ENCODE peak calls at places on chromosomes 5 and 9, in five cellular contexts. X is MM.1S, K is Calu3, S is B cell, U is GM23338. Z is an unnamed sample.

GRCh38 chr5:58459276-58459859 is 518 bp downstream of the PLK2 start:
- DNase-seq in S (no peak), U (peak), X (peak), K (no peak), Z (no peak)

GRCh38 chr9:88418715-88419540 is 30.7 kb downstream of the SPIN1 start:
- DNase-seq in U (no peak), X (no peak), K (no peak), S (no peak), Z (no peak)

GRCh38 chr5:180047667-180048066 is 23.9 kb downstream of the RNF130 start:
- DNase-seq in S (no peak), K (no peak), X (no peak), U (no peak), Z (no peak)

GRCh38 chr9:70406446-70406862 is 8.0 kb downstream of the KLF9 start:
- DNase-seq in S (peak), K (no peak), U (peak), X (no peak), Z (no peak)

GRCh38 chr9:32665101-32665500 is 29.6 kb upstream of the TAF1L start:
- DNase-seq in X (no peak), U (no peak), S (no peak), K (no peak), Z (no peak)

GRCh38 chr5:9789818-9790217 is 159.7 kb upstream of the TAS2R1 start:
- DNase-seq in U (no peak), X (no peak), K (no peak), S (no peak), Z (no peak)

GRCh38 chr9:133509179-133510083 is 15.3 kb downstream of the MYMK start:
- DNase-seq in K (peak), U (peak), S (no peak), X (no peak), Z (peak)

GRCh38 chr5:14341571-14342225 is 198.6 kb downstream of the TRIO start:
- DNase-seq in U (peak), X (no peak), K (no peak), S (no peak), Z (no peak)

GRCh38 chr9:134284741-134285140 is 41.5 kb upstream of the RXRA start:
- DNase-seq in K (no peak), X (no peak), S (no peak), U (no peak), Z (no peak)

GRCh38 chr5:169592937-169593650 is 9.5 kb downstream of the SPDL1 start:
- DNase-seq in S (no peak), K (no peak), X (no peak), U (no peak), Z (no peak)

GRCh38 chr9:96621619-96622018 is 2.0 kb upstream of the CDC14B start:
- DNase-seq in X (no peak), K (no peak), U (peak), S (no peak), Z (peak)

GRCh38 chr9:36189978-36190377 is 743 bp upstream of the CLTA start:
- DNase-seq in S (no peak), U (peak), X (peak), K (no peak), Z (no peak)

GRCh38 chr5:1831257-1831656 is 30.1 kb downstream of the NDUFS6 start:
- DNase-seq in X (no peak), S (no peak), K (no peak), U (no peak), Z (no peak)

GRCh38 chr5:142296914-142297417 is 27.9 kb downstream of the SPRY4 start:
- DNase-seq in K (no peak), X (no peak), S (no peak), U (no peak), Z (peak)

GRCh38 chr5:95327211-95327610 is 42.3 kb upstream of the MCTP1 start:
- DNase-seq in X (no peak), U (no peak), S (no peak), K (peak), Z (no peak)

GRCh38 chr5:74232281-74232680 is 408.2 kb downstream of the ENC1 start:
- DNase-seq in S (no peak), U (no peak), X (no peak), K (peak), Z (no peak)

GRCh38 chr5:38393636-38394035 is 135.3 kb downstream of the EGFLAM start:
- DNase-seq in S (no peak), X (no peak), U (no peak), K (no peak), Z (no peak)

GRCh38 chr5:148374693-148375360 is 8.9 kb upstream of the FBXO38 start:
- DNase-seq in S (no peak), U (peak), K (peak), X (peak), Z (peak)

DNA sequence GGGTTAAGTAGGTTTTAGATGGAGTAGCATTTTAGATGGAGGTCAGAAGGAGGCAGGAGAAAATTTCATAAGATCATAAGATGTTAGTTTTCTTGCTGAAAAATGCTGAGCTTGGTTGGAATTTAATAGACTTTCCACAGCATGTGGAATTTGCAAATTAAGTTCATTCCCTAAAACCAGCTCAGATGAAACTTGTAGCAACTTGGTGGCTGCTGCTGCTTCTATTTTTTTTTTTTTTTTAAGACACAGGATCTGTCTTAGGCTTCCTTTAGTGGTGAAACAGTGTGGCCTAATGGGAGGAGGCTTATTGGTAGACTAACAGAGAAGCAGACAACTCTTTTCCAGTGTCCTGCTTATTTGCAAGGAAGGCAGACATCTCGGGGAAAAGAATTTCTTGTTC is 154.5 kb downstream of the AOPEP start:
- DNase-seq in K (no peak), X (no peak), U (no peak), S (no peak), Z (no peak)
- TF ChIP-seq CTCF in K (no peak), X (no peak), U (no peak), S (no peak), Z (no peak)

GRCh38 chr9:7360513-7360912 is 439.1 kb downstream of the DMAC1 start:
- DNase-seq in S (no peak), X (no peak), U (peak), K (no peak), Z (peak)
- TF ChIP-seq CTCF in S (no peak), X (no peak), U (peak), K (no peak), Z (peak)

GRCh38 chr5:72325566-72326297 is 5.6 kb downstream of the PTCD2 start:
- DNase-seq in K (no peak), U (no peak), S (no peak), X (no peak), Z (no peak)

GRCh38 chr5:72314571-72315172 is 5.4 kb downstream of the MRPS27 start:
- DNase-seq in K (peak), S (no peak), U (peak), X (no peak), Z (no peak)

GRCh38 chr5:72324186-72324825 is 4.1 kb downstream of the PTCD2 start:
- DNase-seq in X (no peak), K (no peak), U (no peak), S (no peak), Z (no peak)

GRCh38 chr5:72320022-72320898 is at the start of the genes MRPS27 and PTCD2:
- DNase-seq in U (peak), K (peak), S (peak), X (peak), Z (peak)
- TF ChIP-seq CTCF in U (peak), K (no peak), S (no peak), X (peak), Z (no peak)

GRCh38 chr5:140881889-140882590 is at the start of gene PCDHA13:
- DNase-seq in X (no peak), U (peak), S (no peak), K (peak), Z (peak)
- TF ChIP-seq CTCF in X (no peak), U (peak), S (no peak), K (no peak), Z (no peak)

GRCh38 chr9:3845549-3845948 is 319.7 kb upstream of the RFX3 start:
- DNase-seq in U (no peak), K (no peak), X (no peak), S (no peak), Z (no peak)

GRCh38 chr9:3848445-3849114 is 322.8 kb upstream of the RFX3 start:
- DNase-seq in S (no peak), X (no peak), U (peak), K (peak), Z (peak)

GRCh38 chr9:3847377-3847776 is 321.6 kb upstream of the RFX3 start:
- DNase-seq in K (no peak), X (no peak), S (no peak), U (no peak), Z (no peak)

GRCh38 chr9:3842839-3843238 is 317.0 kb upstream of the RFX3 start:
- DNase-seq in S (no peak), K (no peak), X (no peak), U (no peak), Z (no peak)
- TF ChIP-seq CTCF in S (no peak), K (no peak), X (no peak), U (no peak), Z (no peak)

Z was measured in endothelial cell.